ENCODE peak calls at places on chromosomes 12 and 14, in six cellular contexts. J is HCT116, I is GM12878, N is endothelial cell of umbilical vein, P is SK-N-SH, Y is spleen. U is an unnamed sample. For H3K4me1, the result is how much of the 10 kb centered on the place peaks cover.

GRCh38 chr12:2273751-2274150 is 221.0 kb downstream of the CACNA1C start:
- DNase-seq in P (no peak), N (no peak), J (no peak), I (no peak), Y (no peak), U (no peak)

GRCh38 chr14:95440951-95441350 is 75.5 kb downstream of the SYNE3 start:
- DNase-seq in Y (no peak), I (no peak), N (no peak), J (no peak), P (peak), U (no peak)

GRCh38 chr12:50380761-50381325 is 15.6 kb downstream of the FAM186A start:
- DNase-seq in P (no peak), Y (no peak), I (no peak), N (no peak), J (no peak), U (no peak)

GRCh38 chr12:46267618-46268348 is 1.1 kb downstream of the SLC38A1 start:
- DNase-seq in I (no peak), J (no peak), Y (peak), P (peak), N (peak), U (peak)

GRCh38 chr12:27631365-27631764 is 64.9 kb upstream of the REP15 start:
- DNase-seq in Y (no peak), J (no peak), P (no peak), N (no peak), I (no peak), U (no peak)

GRCh38 chr14:34676516-34677211 is 37.7 kb downstream of the CFL2 start:
- DNase-seq in N (no peak), I (no peak), P (no peak), J (no peak), Y (no peak), U (no peak)

GRCh38 chr14:33402604-33403003 is 463.9 kb downstream of the NPAS3 start:
- DNase-seq in N (no peak), P (no peak), Y (no peak), I (no peak), J (no peak), U (no peak)

GRCh38 chr12:65634626-65635331 is 189.5 kb upstream of the HMGA2 start:
- DNase-seq in J (no peak), I (no peak), N (peak), P (no peak), Y (no peak), U (no peak)

GRCh38 chr12:131803995-131804521 is 24.1 kb upstream of the MMP17 start:
- DNase-seq in J (no peak), I (no peak), P (no peak), N (peak), Y (no peak), U (no peak)

GRCh38 chr14:23640524-23641141 is 4.5 kb downstream of the DHRS2 start:
- DNase-seq in I (no peak), Y (no peak), P (peak), J (no peak), N (no peak), U (no peak)
- TF ChIP-seq POLR2AphosphoS5 in I (no peak), Y (no peak), P (no peak), J (no peak), N (no peak), U (no peak)

GRCh38 chr14:69181491-69181890 is 9.8 kb upstream of the EXD2 start:
- DNase-seq in J (no peak), N (no peak), P (no peak), Y (no peak), I (no peak), U (no peak)
- H3K4me1 ChIP-seq in J (under half), N (under half), P (under half), Y (under half), I (under half), U (under half)

GRCh38 chr12:102503056-102503681 is 22.8 kb upstream of the IGF1 start:
- DNase-seq in I (peak), Y (no peak), N (no peak), J (no peak), P (no peak), U (no peak)
- TF ChIP-seq POLR2AphosphoS5 in I (no peak), Y (no peak), N (no peak), J (no peak), P (no peak), U (no peak)

GRCh38 chr12:98799822-98800221 is 154.7 kb downstream of the APAF1 start:
- DNase-seq in J (no peak), N (no peak), Y (no peak), P (no peak), I (no peak), U (no peak)
- H3K4me1 ChIP-seq in J (under half), N (under half), Y (under half), P (under half), I (under half), U (under half)

U was measured in upper lobe of left lung.